ENCODE peak calls at places on chromosomes 3 and 15, in ten cellular contexts. F is pancreas; D is esophagus squamous epithelium; J is CD4-positive, alpha-beta T cell; Q is GM10248; X is uterus; H is foreskin fibroblast; Z is choroid plexus epithelial cell; R is NB4; C is CD8-positive, alpha-beta T cell. P is an unnamed sample.

GRCh38 chr15:90465140-90465929 is 64.4 kb upstream of the CRTC3 start:
- DNase-seq in F (no peak), D (no peak), J (no peak), Q (no peak), X (no peak), H (peak), Z (peak), R (no peak), C (no peak), P (no peak)

GRCh38 chr3:183098538-183099025 is 714 bp downstream of the MCCC1 start:
- DNase-seq in F (no peak), D (no peak), J (no peak), Q (peak), X (no peak), H (no peak), Z (no peak), R (no peak), C (peak), P (no peak)

GRCh38 chr3:139506792-139507191 is 30.5 kb upstream of the RBP2 start:
- DNase-seq in F (no peak), D (no peak), J (no peak), Q (no peak), X (no peak), H (no peak), Z (no peak), R (no peak), C (no peak), P (no peak)

GRCh38 chr3:186691676-186692075 is 25.5 kb upstream of the KNG1 start:
- DNase-seq in F (no peak), D (no peak), J (no peak), Q (no peak), X (no peak), H (no peak), Z (no peak), R (no peak), C (no peak), P (no peak)

GRCh38 chr3:129440648-129441190 is 695 bp downstream of the IFT122 start:
- DNase-seq in F (no peak), D (no peak), J (no peak), Q (no peak), X (no peak), H (no peak), Z (no peak), R (no peak), C (no peak), P (no peak)

GRCh38 chr15:40306908-40307307 is 827 bp downstream of the PLCB2 start:
- DNase-seq in F (no peak), D (no peak), J (peak), Q (no peak), X (no peak), H (no peak), Z (no peak), R (peak), C (peak), P (no peak)

GRCh38 chr3:32994045-32994444 is 42.6 kb downstream of the CCR4 start:
- DNase-seq in F (no peak), D (no peak), J (no peak), Q (no peak), X (no peak), H (no peak), Z (no peak), R (no peak), C (no peak), P (no peak)

GRCh38 chr3:61199843-61200242 is 51.4 kb downstream of the FHIT start:
- DNase-seq in F (no peak), D (no peak), J (no peak), Q (no peak), X (no peak), H (no peak), Z (no peak), R (no peak), C (no peak), P (no peak)

GRCh38 chr15:37618368-37618767 is 316.1 kb upstream of the TMCO5A start:
- DNase-seq in F (no peak), D (no peak), J (no peak), Q (no peak), X (no peak), H (no peak), Z (no peak), R (no peak), C (no peak), P (no peak)

GRCh38 chr15:56805466-56806146 is 72.3 kb upstream of the ZNF280D start:
- DNase-seq in F (no peak), D (no peak), J (no peak), Q (no peak), X (peak), H (peak), Z (peak), R (no peak), C (no peak), P (no peak)

DNA sequence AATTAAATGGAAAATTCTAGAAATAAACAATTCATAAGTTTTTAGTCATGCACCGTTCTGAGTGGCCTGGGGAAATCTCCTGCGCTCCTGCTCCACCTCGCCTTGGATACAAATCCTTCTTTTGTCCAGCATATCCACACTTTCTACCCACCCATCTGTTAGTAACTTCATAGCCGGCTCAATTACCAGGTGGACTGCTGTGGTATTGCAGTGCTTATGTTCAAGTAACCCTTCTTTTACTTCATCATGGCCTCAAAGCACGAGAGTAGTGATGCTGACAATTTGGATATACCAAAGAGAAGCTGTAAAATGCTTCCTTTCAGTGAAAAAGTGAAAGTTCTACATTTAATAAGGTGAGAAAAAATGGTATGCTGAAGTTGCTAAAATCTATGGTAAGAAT is 142.3 kb upstream of the CHL1 start:
- DNase-seq in F (no peak), D (no peak), J (no peak), Q (no peak), X (no peak), H (no peak), Z (no peak), R (no peak), C (no peak), P (no peak)
- TF ChIP-seq CTCF in F (no peak), D (no peak), J (no peak), Q (no peak), X (no peak), H (no peak), Z (no peak), R (no peak), C (no peak), P (peak)

GRCh38 chr3:181716916-181717315 is 5.2 kb downstream of the SOX2 start:
- DNase-seq in F (no peak), D (no peak), J (no peak), Q (no peak), X (no peak), H (no peak), Z (no peak), R (no peak), C (no peak), P (no peak)

GRCh38 chr3:181713300-181713647 is 1.5 kb downstream of the SOX2 start:
- DNase-seq in F (no peak), D (no peak), J (no peak), Q (no peak), X (no peak), H (no peak), Z (no peak), R (no peak), C (no peak), P (no peak)

GRCh38 chr3:181713673-181714270 is 2.0 kb downstream of the SOX2 start:
- DNase-seq in F (no peak), D (no peak), J (no peak), Q (no peak), X (no peak), H (no peak), Z (no peak), R (no peak), C (no peak), P (no peak)

GRCh38 chr3:181717505-181717904 is 5.8 kb downstream of the SOX2 start:
- DNase-seq in F (no peak), D (no peak), J (no peak), Q (no peak), X (no peak), H (no peak), Z (no peak), R (no peak), C (no peak), P (no peak)

GRCh38 chr3:181715601-181716340 is 4.0 kb downstream of the SOX2 start:
- DNase-seq in F (no peak), D (no peak), J (no peak), Q (no peak), X (no peak), H (no peak), Z (no peak), R (no peak), C (no peak), P (no peak)
- TF ChIP-seq CTCF in F (no peak), D (no peak), J (no peak), Q (no peak), X (no peak), H (no peak), Z (no peak), R (no peak), C (no peak), P (no peak)

DNA sequence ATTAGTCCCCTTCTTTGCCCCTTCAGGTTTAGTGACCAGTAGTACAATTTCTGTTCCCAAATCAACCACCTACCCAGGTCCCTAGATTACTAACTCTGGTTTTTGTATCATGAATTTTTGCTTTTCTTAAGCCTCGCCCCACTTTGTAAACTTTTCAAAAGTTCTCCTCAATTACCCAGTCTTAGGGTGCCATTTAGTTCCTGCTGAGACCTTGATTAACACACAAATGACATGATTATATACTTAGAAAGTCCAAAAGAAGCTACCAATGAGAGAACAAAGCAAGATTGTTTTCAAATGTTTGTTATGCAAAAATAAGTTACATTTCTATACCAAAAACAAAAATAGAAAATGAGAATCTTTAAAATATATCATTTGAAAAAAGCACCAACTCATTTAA is 594.4 kb downstream of the SQOR start:
- DNase-seq in F (no peak), D (no peak), J (no peak), Q (no peak), X (no peak), H (no peak), Z (no peak), R (no peak), C (no peak), P (no peak)
- TF ChIP-seq CTCF in F (no peak), D (no peak), J (no peak), Q (no peak), X (no peak), H (no peak), Z (no peak), R (no peak), C (no peak), P (no peak)

GRCh38 chr3:135965506-135966348 is at the start of gene PPP2R3A:
- DNase-seq in F (peak), D (no peak), J (peak), Q (peak), X (peak), H (peak), Z (peak), R (peak), C (peak), P (peak)

GRCh38 chr3:135966875-135967274 is 1.3 kb downstream of the PPP2R3A start:
- DNase-seq in F (no peak), D (no peak), J (no peak), Q (no peak), X (no peak), H (no peak), Z (no peak), R (no peak), C (no peak), P (no peak)

GRCh38 chr3:135967867-135968266 is 2.3 kb downstream of the PPP2R3A start:
- DNase-seq in F (no peak), D (no peak), J (no peak), Q (no peak), X (no peak), H (no peak), Z (no peak), R (no peak), C (no peak), P (no peak)

GRCh38 chr3:135965129-135965505 is 411 bp upstream of the PPP2R3A start:
- DNase-seq in F (no peak), D (no peak), J (no peak), Q (no peak), X (no peak), H (no peak), Z (no peak), R (no peak), C (no peak), P (no peak)

DNA sequence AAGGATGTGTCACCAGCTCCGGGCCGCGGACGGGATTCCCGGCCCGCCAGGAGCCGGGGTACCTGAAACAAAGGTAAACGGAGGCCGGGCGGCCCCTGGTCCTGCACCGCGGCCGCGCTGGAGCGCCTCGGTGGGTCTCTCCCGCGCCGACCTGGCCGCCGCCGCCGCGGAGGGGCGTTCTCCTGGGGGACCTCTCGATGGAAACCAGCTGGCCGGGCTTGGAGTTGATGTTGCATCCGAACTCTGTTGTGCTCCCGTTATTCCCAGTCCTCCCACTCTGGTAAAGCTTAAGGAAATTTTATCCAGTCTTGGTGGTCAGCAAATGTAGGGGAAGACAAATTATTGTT is 794 bp downstream of the PPP2R3A start:
- DNase-seq in F (no peak), D (no peak), J (no peak), Q (no peak), X (no peak), H (no peak), Z (peak), R (no peak), C (no peak), P (peak)
- TF ChIP-seq CTCF in F (no peak), D (no peak), J (no peak), Q (no peak), X (no peak), H (no peak), Z (no peak), R (no peak), C (no peak), P (no peak)

GRCh38 chr15:71469393-71469792 is 341.0 kb upstream of the NR2E3 start:
- DNase-seq in F (no peak), D (no peak), J (no peak), Q (no peak), X (no peak), H (peak), Z (peak), R (no peak), C (no peak), P (no peak)
- TF ChIP-seq CTCF in F (no peak), D (no peak), J (no peak), Q (no peak), X (no peak), H (peak), Z (peak), R (no peak), C (no peak), P (no peak)

DNA sequence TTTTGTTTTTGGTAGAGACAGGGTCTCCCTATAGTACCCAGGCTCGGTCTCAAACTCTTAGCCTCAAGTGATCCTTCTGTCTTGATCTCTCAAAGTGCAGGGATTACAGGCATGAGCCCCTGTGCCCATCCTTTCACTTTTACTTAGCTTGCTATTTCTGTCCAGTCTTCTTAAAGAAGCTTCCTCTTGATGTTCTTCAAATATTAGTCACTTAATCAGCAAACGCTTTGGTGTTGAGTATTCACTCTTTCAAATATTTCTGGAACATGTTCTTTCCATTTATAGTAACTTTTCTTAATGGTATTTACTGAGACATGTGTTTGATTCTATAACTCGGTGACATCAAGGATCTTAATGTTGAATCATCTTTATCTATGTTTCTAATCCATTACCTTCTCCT is 122.1 kb downstream of the CNTN6 start:
- DNase-seq in F (no peak), D (no peak), J (no peak), Q (no peak), X (no peak), H (no peak), Z (peak), R (no peak), C (no peak), P (no peak)
- TF ChIP-seq CTCF in F (no peak), D (no peak), J (no peak), Q (no peak), X (no peak), H (no peak), Z (no peak), R (no peak), C (no peak), P (no peak)

P was measured in type B pancreatic cell.